ENCODE peak calls at places on chromosomes 5 and 9, in nine cellular contexts. D, A, R, V, I, Q, C, X and H are unnamed samples.

GRCh38 chr9:12815895-12816294 is 41.1 kb downstream of the LURAP1L start:
- DNase-seq in D (no peak), A (no peak), R (no peak), V (peak; percentile 39), I (no peak), Q (no peak), C (no peak), X (peak; percentile 45), H (no peak)

GRCh38 chr5:157217289-157218024 is 36.8 kb downstream of the ITK start:
- DNase-seq in D (no peak), A (peak; percentile 62), R (no peak), V (no peak), I (no peak), Q (no peak), C (no peak), X (no peak), H (no peak)

GRCh38 chr9:115232375-115232774 is 114.4 kb upstream of the TNC start:
- DNase-seq in D (no peak), A (no peak), R (no peak), V (no peak), I (no peak), Q (no peak), C (no peak), X (no peak), H (no peak)

GRCh38 chr5:84433461-84433860 is 48.8 kb upstream of the EDIL3 start:
- DNase-seq in D (no peak), A (no peak), R (peak; percentile 32), V (peak; percentile 59), I (no peak), Q (no peak), C (no peak), X (peak; percentile 8), H (no peak)

GRCh38 chr5:8081179-8081578 is 212.2 kb downstream of the MTRR start:
- DNase-seq in D (no peak), A (no peak), R (no peak), V (no peak), I (no peak), Q (no peak), C (no peak), X (no peak), H (no peak)

GRCh38 chr9:115220339-115221009 is 102.5 kb upstream of the TNC start:
- DNase-seq in D (no peak), A (no peak), R (peak; percentile 57), V (no peak), I (no peak), Q (no peak), C (no peak), X (peak; percentile 55), H (no peak)

GRCh38 chr9:134278286-134278685 is 48.0 kb upstream of the RXRA start:
- DNase-seq in D (no peak), A (no peak), R (no peak), V (no peak), I (no peak), Q (no peak), C (no peak), X (no peak), H (no peak)

GRCh38 chr9:78438765-78439164 is 141.8 kb downstream of the PSAT1 start:
- DNase-seq in D (peak; percentile 71), A (no peak), R (no peak), V (no peak), I (no peak), Q (no peak), C (no peak), X (no peak), H (no peak)

GRCh38 chr5:39980056-39980455 is 555.3 kb upstream of the DAB2 start:
- DNase-seq in D (no peak), A (no peak), R (peak; percentile 31), V (peak; percentile 41), I (no peak), Q (no peak), C (no peak), X (no peak), H (no peak)

GRCh38 chr5:33343661-33344327 is 97.0 kb upstream of the TARS1 start:
- DNase-seq in D (no peak), A (no peak), R (peak; percentile 86), V (peak; percentile 92), I (no peak), Q (no peak), C (no peak), X (peak; percentile 91), H (no peak)

GRCh38 chr9:6805532-6805931 is 47.8 kb downstream of the KDM4C start:
- DNase-seq in D (no peak), A (no peak), R (peak; percentile 53), V (peak; percentile 77), I (no peak), Q (no peak), C (no peak), X (peak; percentile 70), H (no peak)

GRCh38 chr5:18088020-18088579 is 453.8 kb downstream of the TAF11L14 start:
- DNase-seq in D (no peak), A (no peak), R (no peak), V (no peak), I (no peak), Q (no peak), C (no peak), X (no peak), H (no peak)

GRCh38 chr9:107971241-107971640 is 481.7 kb upstream of the KLF4 start:
- DNase-seq in D (no peak), A (no peak), R (no peak), V (no peak), I (no peak), Q (no peak), C (no peak), X (no peak), H (no peak)

GRCh38 chr5:124866355-124867063 is 120.1 kb upstream of the ZNF608 start:
- DNase-seq in D (no peak), A (no peak), R (no peak), V (no peak), I (no peak), Q (no peak), C (no peak), X (peak; percentile 48), H (no peak)

GRCh38 chr9:110259566-110259965 is 3.3 kb upstream of the TXN start:
- DNase-seq in D (no peak), A (no peak), R (no peak), V (no peak), I (no peak), Q (no peak), C (no peak), X (no peak), H (no peak)

GRCh38 chr5:78649816-78650561 is 1.4 kb upstream of the LHFPL2 start:
- DNase-seq in D (no peak), A (no peak), R (peak; percentile 84), V (peak; percentile 73), I (no peak), Q (no peak), C (peak; percentile 82), X (peak; percentile 61), H (no peak)

GRCh38 chr5:177419045-177419444 is 7.4 kb upstream of the GRK6 start:
- DNase-seq in D (no peak), A (no peak), R (no peak), V (peak; percentile 64), I (no peak), Q (no peak), C (no peak), X (peak; percentile 79), H (peak; percentile 20)

GRCh38 chr5:134477462-134478245 is 47.8 kb upstream of the JADE2 start:
- DNase-seq in D (no peak), A (no peak), R (no peak), V (peak; percentile 45), I (no peak), Q (no peak), C (peak; percentile 29), X (peak; percentile 9), H (no peak)

GRCh38 chr9:115118471-115119156 is 657 bp upstream of the TNC start:
- DNase-seq in D (peak; percentile 83), A (no peak), R (peak; percentile 95), V (peak; percentile 82), I (peak; percentile 72), Q (peak; percentile 67), C (peak; percentile 95), X (peak; percentile 84), H (peak; percentile 62)

GRCh38 chr5:149829954-149830353 is 99.8 kb downstream of the PPARGC1B start:
- DNase-seq in D (no peak), A (no peak), R (no peak), V (peak; percentile 27), I (no peak), Q (no peak), C (no peak), X (peak; percentile 10), H (no peak)

GRCh38 chr9:131731237-131731995 is 8.5 kb downstream of the RAPGEF1 start:
- DNase-seq in D (no peak), A (no peak), R (no peak), V (no peak), I (no peak), Q (no peak), C (no peak), X (no peak), H (no peak)
- H3K4me3 ChIP-seq in D (no peak overlapping the region), A (peak overlapping the region; percentile 44), R (no peak overlapping the region), V (no peak overlapping the region), I (no peak overlapping the region), Q (no peak overlapping the region), C (no peak overlapping the region), X (no peak overlapping the region), H (no peak overlapping the region)

DNA sequence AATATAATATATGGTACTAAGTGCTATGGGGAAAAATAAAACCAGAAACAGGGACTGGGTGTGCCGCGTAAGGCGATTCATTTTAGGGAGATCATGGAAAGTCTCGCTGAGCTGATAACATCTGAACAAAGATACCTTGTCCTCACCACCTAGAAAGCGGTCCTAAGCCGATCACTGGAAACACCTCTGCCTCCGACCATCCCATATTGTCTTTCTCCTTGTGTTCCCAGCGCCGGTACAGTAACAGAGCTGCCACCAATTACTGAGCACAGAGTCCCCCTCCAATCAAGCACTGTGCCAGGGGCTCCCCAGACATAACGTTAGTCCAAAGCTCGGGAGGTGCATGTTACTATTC is 702 bp downstream of the CCDC112 start:
- DNase-seq in D (no peak), A (no peak), R (no peak), V (no peak), I (no peak), Q (no peak), C (no peak), X (no peak), H (no peak)
- H3K4me3 ChIP-seq in D (peak overlapping the region; percentile 85), A (peak overlapping the region; percentile 47), R (peak overlapping the region; percentile 80), V (peak overlapping the region; percentile 63), I (peak overlapping the region; percentile 66), Q (peak overlapping the region; percentile 1), C (peak overlapping the region; percentile 95), X (peak overlapping the region; percentile 71), H (peak overlapping the region; percentile 59)

DNA sequence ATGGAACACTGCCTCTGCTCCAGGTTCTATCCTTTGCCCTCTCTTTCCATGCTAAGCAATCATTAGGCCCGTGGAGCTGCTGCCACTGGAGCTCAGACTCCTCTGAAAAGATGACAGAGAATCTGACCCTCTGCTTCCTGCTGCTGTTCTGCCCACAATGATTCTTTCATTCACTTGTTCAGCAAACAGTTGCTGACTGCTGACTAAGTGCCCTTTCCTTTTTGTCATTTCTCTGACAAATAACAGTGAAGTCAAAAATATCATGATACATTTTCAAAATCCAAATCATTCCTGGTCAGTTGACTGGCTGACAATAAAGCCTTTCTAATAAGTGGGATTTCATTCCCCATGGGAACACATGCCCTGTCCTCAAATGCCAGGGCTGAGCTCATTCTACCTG is 110.1 kb downstream of the SIL1 start:
- DNase-seq in D (no peak), A (no peak), R (peak; percentile 9), V (no peak), I (no peak), Q (no peak), C (no peak), X (no peak), H (no peak)
- H3K4me3 ChIP-seq in D (no peak overlapping the region), A (no peak overlapping the region), R (no peak overlapping the region), V (no peak overlapping the region), I (no peak overlapping the region), Q (no peak overlapping the region), C (no peak overlapping the region), X (no peak overlapping the region), H (no peak overlapping the region)

GRCh38 chr5:139660105-139660915 is 12.2 kb downstream of the CXXC5 start:
- DNase-seq in D (peak; percentile 82), A (no peak), R (peak; percentile 48), V (peak; percentile 27), I (no peak), Q (peak; percentile 90), C (no peak), X (peak; percentile 55), H (no peak)
- H3K4me3 ChIP-seq in D (peak overlapping the region; percentile 29), A (no peak overlapping the region), R (peak overlapping the region; percentile 7), V (peak overlapping the region; percentile 19), I (no peak overlapping the region), Q (no peak overlapping the region), C (no peak overlapping the region), X (peak overlapping the region; percentile 52), H (peak overlapping the region; percentile 34)